ENCODE peak calls at places on chromosomes 3 and 15, in ten cellular contexts. E is endodermal cell; Q is colonic mucosa; U is body of pancreas; T is neural progenitor cell; S is CD8-positive, alpha-beta memory T cell; J is right lobe of liver; Y is CD8-positive, alpha-beta T cell; D is H7; M is BE2C. A is an unnamed sample. For H3K36me3, the result is how much of the 10 kb centered on the place peaks cover.

GRCh38 chr3:197028711-197029510 is 706 bp downstream of the MELTF start:
- DNase-seq in J (no peak), T (peak), D (peak), E (no peak), U (no peak), S (peak), M (peak), Y (no peak), Q (peak), A (no peak)

GRCh38 chr15:66832679-66833078 is 130.6 kb downstream of the SMAD6 start:
- DNase-seq in D (no peak), Y (no peak), T (no peak), J (no peak), Q (no peak), S (no peak), M (no peak), U (no peak), E (no peak), A (no peak)

GRCh38 chr15:64634576-64635485 is 140.6 kb downstream of the RBPMS2 start:
- DNase-seq in M (peak), Y (no peak), S (peak), U (peak), E (peak), T (peak), J (no peak), D (peak), Q (no peak), A (no peak)

GRCh38 chr15:100733786-100734185 is 131.4 kb downstream of the ASB7 start:
- DNase-seq in Y (no peak), J (no peak), M (no peak), U (no peak), E (no peak), D (no peak), Q (no peak), S (no peak), T (no peak), A (no peak)

GRCh38 chr3:127011270-127011992 is 28.5 kb downstream of the PLXNA1 start:
- DNase-seq in U (peak), D (no peak), Q (no peak), Y (no peak), S (no peak), J (no peak), M (peak), E (no peak), T (no peak), A (no peak)

GRCh38 chr15:52857937-52858336 is 67.8 kb upstream of the ONECUT1 start:
- DNase-seq in D (no peak), Q (no peak), E (peak), U (no peak), J (no peak), Y (no peak), T (no peak), S (no peak), M (no peak), A (no peak)

GRCh38 chr3:119643094-119643493 is 17.3 kb downstream of the POPDC2 start:
- DNase-seq in M (no peak), S (no peak), D (no peak), J (no peak), T (peak), U (no peak), Y (no peak), Q (no peak), E (no peak), A (no peak)

GRCh38 chr3:167908745-167909442 is 173.4 kb downstream of the SERPINI1 start:
- DNase-seq in Q (no peak), J (no peak), T (no peak), U (no peak), E (no peak), S (no peak), M (no peak), D (no peak), Y (no peak), A (no peak)

GRCh38 chr3:127796751-127797150 is 25.6 kb downstream of the MGLL start:
- DNase-seq in E (peak), M (peak), J (no peak), Q (no peak), Y (no peak), U (no peak), D (no peak), S (no peak), T (no peak), A (no peak)

GRCh38 chr3:177579419-177579818 is 382.1 kb upstream of the TBL1XR1 start:
- DNase-seq in U (no peak), J (no peak), D (no peak), E (no peak), T (no peak), Q (no peak), Y (no peak), S (no peak), M (no peak), A (no peak)

GRCh38 chr15:101406014-101406413 is 83.5 kb downstream of the PCSK6 start:
- DNase-seq in E (no peak), D (no peak), J (no peak), Q (no peak), T (no peak), S (no peak), M (no peak), U (no peak), Y (no peak), A (no peak)

DNA sequence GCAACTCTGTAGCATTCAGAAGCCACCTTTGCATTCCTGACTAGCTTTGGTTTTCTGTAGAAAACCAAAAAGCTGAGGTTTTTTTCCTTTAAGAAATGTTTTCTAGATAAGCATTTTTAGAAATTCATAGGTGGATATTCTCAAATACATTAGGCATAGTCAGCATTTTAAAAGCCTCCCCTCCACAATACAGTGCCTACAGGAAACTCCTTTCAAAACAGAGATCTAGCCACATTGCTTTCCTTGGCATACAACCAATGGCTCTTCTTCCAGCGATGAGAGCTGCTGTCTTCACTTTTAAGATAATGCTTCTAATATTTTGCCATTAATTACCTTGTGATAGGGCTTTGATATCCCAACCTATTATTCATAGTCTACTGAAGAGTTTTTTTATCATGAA is 14.3 kb downstream of the PSMD6 start:
- DNase-seq in Q (no peak), T (no peak), E (no peak), S (no peak), D (no peak), Y (no peak), J (no peak), M (no peak), U (no peak), A (no peak)
- H3K36me3 ChIP-seq in Q (under half), T (under half), E (half or more), S (half or more), D (under half), Y (half or more), J (under half), M (half or more), U (under half), A (half or more)

GRCh38 chr15:81894069-81894468 is 151.7 kb downstream of the MEX3B start:
- DNase-seq in Q (no peak), S (no peak), U (no peak), J (no peak), M (no peak), D (no peak), E (peak), Y (no peak), T (no peak), A (no peak)

GRCh38 chr15:81899730-81900129 is 146.1 kb downstream of the MEX3B start:
- DNase-seq in D (no peak), T (no peak), Y (no peak), J (no peak), U (no peak), M (no peak), E (no peak), Q (no peak), S (no peak), A (no peak)

GRCh38 chr15:81895723-81896122 is 150.1 kb downstream of the MEX3B start:
- DNase-seq in E (no peak), Q (no peak), M (no peak), J (no peak), T (no peak), D (no peak), S (no peak), U (no peak), Y (no peak), A (no peak)

GRCh38 chr15:81899024-81899423 is 146.8 kb downstream of the MEX3B start:
- DNase-seq in S (no peak), Q (no peak), U (no peak), T (no peak), M (no peak), D (no peak), E (no peak), Y (no peak), J (no peak), A (no peak)

GRCh38 chr15:81897011-81897677 is 148.7 kb downstream of the MEX3B start:
- DNase-seq in U (no peak), T (no peak), E (no peak), S (no peak), Q (no peak), D (no peak), J (no peak), Y (no peak), M (no peak), A (no peak)
- H3K4me3 ChIP-seq in U (no peak), T (no peak), E (no peak), S (no peak), Q (no peak), D (no peak), J (no peak), Y (no peak), M (no peak), A (no peak)

DNA sequence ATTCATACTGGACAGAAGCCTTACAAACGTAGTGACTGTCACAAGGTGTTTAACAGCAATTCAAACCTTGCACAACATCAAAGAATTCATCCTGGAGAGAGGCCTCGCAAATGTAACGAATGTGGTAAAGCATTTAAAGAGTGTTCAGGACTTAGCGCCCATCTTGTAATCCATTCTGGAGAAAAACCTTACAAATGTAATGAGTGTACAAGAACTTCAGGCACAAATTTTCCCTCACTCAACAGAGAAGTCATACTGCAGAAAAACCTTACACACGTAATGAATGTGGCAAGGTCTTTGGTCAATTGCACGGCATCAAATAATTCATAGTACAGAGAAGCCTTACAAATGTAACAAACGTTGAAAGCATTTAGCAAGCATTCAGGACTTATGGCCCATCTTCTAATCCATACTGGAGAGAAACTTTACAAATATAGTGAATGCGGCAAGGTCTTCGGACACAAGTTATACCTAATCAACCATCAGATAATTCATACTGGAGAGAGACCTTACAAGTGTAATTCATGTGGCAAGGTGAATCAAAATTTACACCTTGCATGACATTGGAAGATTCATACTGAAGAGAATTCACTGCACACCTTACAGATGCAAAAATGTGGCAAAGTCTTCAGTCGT is 27.5 kb downstream of the SPCS1 start:
- DNase-seq in E (no peak), Y (no peak), J (no peak), D (no peak), Q (no peak), T (no peak), M (no peak), S (no peak), U (no peak), A (no peak)
- H3K36me3 ChIP-seq in E (half or more), Y (under half), J (under half), D (under half), Q (under half), T (under half), M (under half), S (under half), U (under half), A (half or more)

DNA sequence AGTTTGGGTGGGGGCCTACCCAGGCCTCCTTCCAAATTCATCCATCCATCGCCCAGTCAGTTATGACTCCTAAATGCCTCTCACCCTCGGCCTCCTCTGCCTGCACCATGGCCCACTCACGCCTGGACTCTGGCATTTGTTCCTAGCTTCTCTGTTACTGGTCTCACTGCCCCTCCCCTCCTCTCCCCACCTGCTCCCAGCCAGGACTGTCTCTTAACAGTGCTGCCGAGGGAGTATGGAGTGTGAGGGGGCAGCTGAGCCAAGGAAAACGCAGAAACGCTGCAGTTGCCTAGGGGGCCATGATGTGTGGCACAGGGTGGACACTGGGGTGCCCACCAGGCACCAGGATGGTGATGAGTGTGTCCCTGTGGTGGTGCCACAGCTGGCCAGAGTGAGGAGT is 3.1 kb downstream of the RCCD1 start:
- DNase-seq in T (no peak), J (no peak), D (peak), Q (no peak), M (no peak), S (no peak), Y (no peak), E (peak), U (no peak), A (no peak)
- H3K4me3 ChIP-seq in T (no peak), J (no peak), D (peak), Q (peak), M (peak), S (no peak), Y (no peak), E (no peak), U (no peak), A (peak)

GRCh38 chr3:15217011-15217671 is 11.1 kb downstream of the CAPN7 start:
- DNase-seq in S (no peak), T (no peak), M (no peak), Y (no peak), E (no peak), U (no peak), Q (no peak), D (no peak), J (no peak), A (no peak)
- H3K36me3 ChIP-seq in S (under half), T (under half), M (under half), Y (under half), E (half or more), U (under half), Q (under half), D (under half), J (under half), A (half or more)

GRCh38 chr3:175477651-175478224 is 618.6 kb downstream of the NAALADL2 start:
- DNase-seq in E (no peak), M (no peak), Q (no peak), Y (no peak), J (no peak), U (no peak), S (no peak), T (no peak), D (no peak), A (no peak)

GRCh38 chr3:175479175-175479574 is 620.0 kb downstream of the NAALADL2 start:
- DNase-seq in U (no peak), T (no peak), J (no peak), M (no peak), D (no peak), Y (no peak), S (no peak), Q (no peak), E (no peak), A (no peak)

GRCh38 chr3:175476489-175476888 is 617.4 kb downstream of the NAALADL2 start:
- DNase-seq in T (peak), Y (no peak), S (no peak), U (no peak), J (no peak), M (no peak), D (no peak), Q (no peak), E (no peak), A (no peak)

GRCh38 chr3:175479800-175480199 is 620.7 kb downstream of the NAALADL2 start:
- DNase-seq in M (no peak), Q (no peak), J (no peak), T (no peak), Y (no peak), U (no peak), D (no peak), S (no peak), E (no peak), A (no peak)

GRCh38 chr3:175475765-175476164 is 616.6 kb downstream of the NAALADL2 start:
- DNase-seq in S (no peak), J (no peak), E (no peak), Y (no peak), M (no peak), U (no peak), Q (no peak), T (no peak), D (no peak), A (no peak)
- H3K4me3 ChIP-seq in S (no peak), J (no peak), E (no peak), Y (no peak), M (no peak), U (no peak), Q (no peak), T (no peak), D (no peak), A (no peak)

GRCh38 chr3:61832375-61833229 is 271.2 kb downstream of the PTPRG start:
- DNase-seq in M (no peak), D (no peak), Y (no peak), J (no peak), Q (no peak), S (no peak), T (no peak), U (no peak), E (no peak), A (no peak)
- H3K36me3 ChIP-seq in M (under half), D (under half), Y (under half), J (under half), Q (under half), S (under half), T (under half), U (under half), E (under half), A (under half)

DNA sequence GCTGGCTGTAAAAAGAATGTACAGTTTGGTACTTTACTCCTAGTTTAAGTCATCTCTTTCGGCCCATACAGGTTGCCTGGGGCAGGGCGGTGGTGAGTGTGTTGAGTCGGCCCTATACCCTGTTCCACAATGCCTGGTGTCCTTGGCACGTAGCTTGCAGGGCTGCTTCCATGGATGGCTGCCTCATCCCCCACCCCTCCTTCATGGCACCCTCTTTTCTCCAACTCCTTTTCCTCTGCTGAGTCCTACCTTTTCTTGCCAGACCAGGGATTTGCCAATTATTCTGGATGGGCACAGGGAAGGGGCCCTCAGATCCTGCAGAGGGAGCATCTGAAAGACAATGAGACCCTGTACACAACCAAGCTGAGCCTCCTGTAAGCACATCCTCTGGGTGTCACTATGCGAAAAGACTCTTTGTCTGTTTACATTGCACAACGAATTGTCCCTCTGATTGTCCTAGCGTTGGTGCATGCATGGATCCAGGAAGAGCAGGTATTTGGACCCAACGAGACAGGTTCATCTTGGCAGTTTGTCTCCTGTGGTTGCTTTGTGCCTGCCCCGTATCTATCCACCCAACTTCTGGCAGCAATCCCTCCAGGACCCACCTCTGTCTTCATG is 73.6 kb upstream of the CGNL1 start:
- DNase-seq in Q (no peak), Y (no peak), M (no peak), T (no peak), E (no peak), J (no peak), D (peak), U (no peak), S (no peak), A (no peak)
- H3K4me3 ChIP-seq in Q (no peak), Y (no peak), M (no peak), T (no peak), E (no peak), J (no peak), D (no peak), U (no peak), S (no peak), A (no peak)

DNA sequence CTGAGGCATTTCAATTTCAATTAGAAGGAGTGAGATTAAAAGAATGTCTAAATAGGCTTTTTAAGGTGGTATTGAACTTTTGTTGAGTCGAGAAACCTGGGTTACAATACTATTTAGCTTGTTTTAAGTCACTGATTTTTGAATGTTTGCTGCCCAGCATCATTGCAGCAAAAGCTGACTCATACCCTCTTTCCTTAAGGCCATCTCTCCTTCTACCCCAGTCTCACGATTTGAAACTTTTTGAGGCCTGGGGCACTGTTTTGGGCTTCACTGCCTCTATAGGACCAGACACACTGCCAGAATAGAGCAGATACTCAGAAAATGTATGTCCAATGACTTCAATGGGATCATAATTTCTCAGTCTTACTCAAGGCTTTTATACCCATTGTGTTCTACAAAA is 319.6 kb upstream of the TGFBR2 start:
- DNase-seq in D (no peak), M (no peak), E (no peak), T (no peak), Y (no peak), U (no peak), Q (no peak), S (no peak), J (no peak), A (no peak)
- H3K36me3 ChIP-seq in D (under half), M (under half), E (under half), T (under half), Y (under half), U (under half), Q (under half), S (under half), J (under half), A (under half)

DNA sequence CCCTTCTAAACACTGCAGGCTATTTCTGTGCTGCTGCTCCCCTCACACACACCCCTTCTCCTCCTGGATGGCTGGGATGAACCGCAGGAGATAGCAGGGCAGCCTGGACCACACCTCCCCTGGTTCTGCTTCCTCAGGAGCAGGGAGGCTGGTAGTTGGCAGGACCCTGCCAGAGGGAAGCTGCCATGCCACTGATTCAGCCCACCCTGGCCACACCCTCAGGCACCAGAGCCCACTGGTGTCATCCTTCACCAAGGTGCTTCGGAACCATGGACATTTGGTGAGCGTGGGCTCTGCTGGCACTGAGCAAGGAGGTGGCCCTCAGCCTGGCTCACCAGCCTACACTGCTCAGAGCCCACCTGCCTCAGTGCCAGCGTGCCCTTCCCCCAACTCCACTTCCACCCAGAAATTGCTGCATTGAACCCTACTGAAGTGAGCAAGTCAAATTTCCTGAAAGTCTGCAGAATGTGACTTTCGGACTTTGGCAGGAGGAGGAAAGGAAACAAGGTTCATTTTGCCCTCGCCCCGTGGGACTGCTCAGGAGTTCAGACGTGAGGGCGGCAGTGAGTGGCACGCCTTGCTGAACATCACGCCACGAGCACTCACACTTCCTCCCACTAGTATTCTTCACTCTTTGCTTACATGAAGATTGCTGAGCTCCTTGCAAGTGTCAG is 26.3 kb downstream of the BMF start:
- DNase-seq in Q (peak), S (no peak), E (no peak), Y (no peak), M (no peak), T (no peak), U (no peak), J (no peak), D (no peak), A (no peak)
- H3K4me3 ChIP-seq in Q (peak), S (no peak), E (no peak), Y (no peak), M (peak), T (peak), U (no peak), J (no peak), D (no peak), A (peak)